ENCODE peak calls at places on chromosomes 16 and 17, in eight cellular contexts. Q, O, T, H, K, B, J and A are unnamed samples.

GRCh38 chr16:86072328-86073102 is 173.6 kb downstream of the IRF8 start:
- DNase-seq in Q (peak; percentile 48), O (peak; percentile 49), T (no peak), H (peak; percentile 89), K (peak; percentile 82), B (no peak), J (peak; percentile 61), A (peak; percentile 17)

GRCh38 chr17:65405563-65405962 is 155.9 kb downstream of the AXIN2 start:
- DNase-seq in Q (no peak), O (no peak), T (no peak), H (no peak), K (no peak), B (no peak), J (no peak), A (no peak)

GRCh38 chr16:64311241-64311640 is 810.6 kb downstream of the CDH11 start:
- DNase-seq in Q (no peak), O (no peak), T (no peak), H (peak; percentile 23), K (peak; percentile 7), B (no peak), J (peak; percentile 48), A (no peak)

GRCh38 chr17:30554839-30555751 is 77.9 kb downstream of the GOSR1 start:
- DNase-seq in Q (peak; percentile 33), O (no peak), T (peak; percentile 11), H (peak; percentile 22), K (peak; percentile 42), B (no peak), J (no peak), A (peak; percentile 27)

GRCh38 chr17:61284174-61284573 is 115.5 kb upstream of the TBX2 start:
- DNase-seq in Q (no peak), O (no peak), T (no peak), H (peak; percentile 92), K (peak; percentile 52), B (no peak), J (peak; percentile 91), A (no peak)

GRCh38 chr17:66982011-66982508 is 17.6 kb downstream of the CACNG4 start:
- DNase-seq in Q (no peak), O (no peak), T (no peak), H (peak; percentile 39), K (no peak), B (no peak), J (no peak), A (no peak)

GRCh38 chr17:28895794-28896447 is 1.6 kb downstream of the FLOT2 start:
- DNase-seq in Q (peak; percentile 38), O (no peak), T (no peak), H (no peak), K (no peak), B (no peak), J (no peak), A (no peak)

GRCh38 chr17:35795007-35795870 is at the start of gene MMP28:
- DNase-seq in Q (no peak), O (no peak), T (peak; percentile 32), H (no peak), K (no peak), B (peak; percentile 27), J (peak; percentile 28), A (no peak)

GRCh38 chr17:58331815-58332719 is 3.5 kb upstream of the TSPOAP1 start:
- DNase-seq in Q (peak; percentile 98), O (no peak), T (no peak), H (no peak), K (no peak), B (peak; percentile 88), J (no peak), A (peak; percentile 79)

GRCh38 chr16:2420035-2420434 is 9.2 kb upstream of the CCNF start:
- DNase-seq in Q (no peak), O (no peak), T (no peak), H (peak; percentile 42), K (no peak), B (no peak), J (peak; percentile 31), A (no peak)

GRCh38 chr16:78284957-78285434 is 185.5 kb downstream of the WWOX start:
- DNase-seq in Q (no peak), O (no peak), T (no peak), H (no peak), K (no peak), B (no peak), J (no peak), A (no peak)

DNA sequence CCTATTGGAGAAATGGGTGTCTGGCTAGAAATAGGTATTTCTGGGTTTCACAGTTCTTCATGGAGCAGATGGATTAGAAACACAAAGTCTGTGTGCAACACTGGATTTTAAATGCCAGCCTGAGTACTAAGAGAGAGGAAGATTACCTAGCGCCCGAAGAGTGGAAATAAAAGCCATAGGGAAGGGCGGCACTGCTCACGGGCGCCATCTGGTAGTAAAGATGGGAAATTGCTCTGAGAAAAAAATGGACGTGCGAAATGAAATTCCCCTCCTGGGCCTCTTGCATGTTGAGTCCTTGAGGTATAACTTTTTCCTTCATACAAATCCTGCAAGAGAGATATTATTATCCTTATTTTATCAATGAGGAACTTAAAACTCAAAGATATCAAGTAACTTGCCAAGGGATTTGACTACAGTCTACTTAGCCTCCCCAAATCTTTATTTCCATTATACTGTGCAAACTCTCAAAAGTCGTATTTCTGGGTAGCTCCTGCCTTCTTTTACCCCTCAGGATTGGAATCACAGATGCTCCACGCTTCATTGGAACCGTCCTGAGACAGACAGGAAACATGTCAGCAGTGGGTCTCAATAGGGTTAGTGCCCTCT is 72.8 kb downstream of the MMD start:
- DNase-seq in Q (peak; percentile 63), O (peak; percentile 10), T (peak; percentile 23), H (peak; percentile 74), K (peak; percentile 65), B (peak; percentile 1), J (peak; percentile 27), A (peak; percentile 20)
- TF ChIP-seq CTCF in Q (peak; percentile 96), O (peak; percentile 91), T (peak; percentile 67), H (peak; percentile 91), K (peak; percentile 86), B (peak; percentile 84), J (peak; percentile 91), A (peak; percentile 83)

DNA sequence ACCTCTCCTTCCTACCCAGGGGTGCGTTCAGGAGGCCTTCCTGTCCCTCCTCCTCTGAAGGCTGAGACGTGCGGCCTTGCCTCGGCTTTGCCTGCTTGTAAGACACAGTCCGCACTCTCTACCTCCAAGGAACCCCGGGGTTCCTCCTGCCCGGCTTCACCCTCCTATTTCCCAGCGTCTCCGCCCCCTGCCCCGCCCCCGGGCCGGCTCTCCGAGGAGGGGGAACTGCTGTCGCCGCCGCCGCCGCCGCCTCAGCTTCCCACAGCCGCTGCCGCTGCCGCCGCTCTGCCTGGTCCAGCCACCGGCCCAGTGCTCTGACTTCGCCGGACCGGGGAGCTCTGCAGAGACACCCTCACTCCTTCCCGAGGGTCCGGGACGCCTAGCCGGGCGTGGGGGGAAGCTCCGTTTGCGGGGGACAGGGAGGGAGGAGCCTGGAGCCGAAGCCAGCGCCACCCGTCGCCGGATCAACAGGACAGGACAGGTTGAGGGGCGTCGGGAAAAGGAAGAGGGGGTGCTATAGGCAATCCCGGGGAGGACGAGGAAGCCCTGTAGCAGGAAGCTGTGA is 1.2 kb upstream of the FGF11 start:
- DNase-seq in Q (peak; percentile 29), O (no peak), T (no peak), H (no peak), K (no peak), B (peak; percentile 48), J (no peak), A (peak; percentile 59)
- TF ChIP-seq CTCF in Q (no peak), O (no peak), T (no peak), H (no peak), K (no peak), B (no peak), J (no peak), A (no peak)

GRCh38 chr17:76036497-76037380 is 9.6 kb upstream of the EVPL start:
- DNase-seq in Q (no peak), O (no peak), T (no peak), H (peak; percentile 16), K (no peak), B (no peak), J (no peak), A (no peak)

GRCh38 chr17:76032073-76032779 is 5.1 kb upstream of the EVPL start:
- DNase-seq in Q (no peak), O (no peak), T (no peak), H (no peak), K (no peak), B (no peak), J (no peak), A (no peak)

GRCh38 chr17:76032780-76033108 is 5.6 kb upstream of the EVPL start:
- DNase-seq in Q (no peak), O (no peak), T (no peak), H (no peak), K (no peak), B (no peak), J (no peak), A (no peak)

GRCh38 chr17:76034433-76035185 is 7.5 kb upstream of the EVPL start:
- DNase-seq in Q (no peak), O (no peak), T (no peak), H (no peak), K (no peak), B (no peak), J (no peak), A (no peak)

GRCh38 chr17:76033139-76033538 is 6.0 kb upstream of the EVPL start:
- DNase-seq in Q (no peak), O (no peak), T (no peak), H (no peak), K (no peak), B (no peak), J (no peak), A (no peak)
- TF ChIP-seq CTCF in Q (no peak), O (no peak), T (no peak), H (no peak), K (no peak), B (no peak), J (no peak), A (no peak)

DNA sequence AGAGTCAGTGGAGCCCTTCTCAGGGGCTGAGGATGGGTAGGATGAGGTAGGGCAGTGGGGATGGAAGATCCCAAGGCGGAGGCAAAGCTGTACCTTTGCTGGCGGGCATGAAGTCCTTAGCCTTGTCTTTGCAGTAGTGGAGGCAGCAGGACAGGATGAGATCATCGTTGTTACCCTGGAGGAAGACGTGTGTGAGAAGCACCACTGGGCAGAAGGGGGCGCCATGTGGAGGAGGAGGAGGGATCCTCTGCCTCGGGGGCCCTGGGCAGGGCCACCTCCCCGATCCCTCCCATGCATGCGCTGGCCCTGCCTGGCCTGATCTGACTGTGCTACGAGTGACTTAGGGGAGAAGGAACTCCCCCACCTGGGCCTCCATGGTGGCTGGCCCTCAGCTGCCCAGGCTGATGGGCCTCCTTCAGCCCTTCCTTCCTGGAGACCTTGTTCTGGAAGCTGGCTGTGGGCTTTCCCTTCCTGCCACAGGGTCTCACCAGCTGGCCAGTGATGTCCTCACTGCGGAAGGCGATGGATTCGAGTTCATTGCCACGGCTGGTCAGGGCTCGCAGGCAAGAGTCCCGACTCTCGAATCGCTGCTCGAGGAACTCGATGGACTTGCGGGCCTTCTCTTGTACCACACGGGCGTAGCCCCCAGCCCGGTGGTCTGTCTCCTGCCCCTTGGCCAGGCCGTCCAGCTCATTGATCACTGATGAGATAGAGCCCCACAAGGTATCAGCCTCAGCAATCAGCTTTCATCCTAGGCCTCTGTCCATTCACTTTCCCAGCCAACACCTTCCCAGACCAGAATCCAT is 10.3 kb downstream of the HIC1 start:
- DNase-seq in Q (peak; percentile 53), O (no peak), T (no peak), H (peak; percentile 92), K (peak; percentile 80), B (no peak), J (peak; percentile 81), A (peak; percentile 29)
- TF ChIP-seq CTCF in Q (peak; percentile 70), O (peak; percentile 57), T (no peak), H (peak; percentile 77), K (peak; percentile 61), B (no peak), J (peak; percentile 55), A (no peak)

DNA sequence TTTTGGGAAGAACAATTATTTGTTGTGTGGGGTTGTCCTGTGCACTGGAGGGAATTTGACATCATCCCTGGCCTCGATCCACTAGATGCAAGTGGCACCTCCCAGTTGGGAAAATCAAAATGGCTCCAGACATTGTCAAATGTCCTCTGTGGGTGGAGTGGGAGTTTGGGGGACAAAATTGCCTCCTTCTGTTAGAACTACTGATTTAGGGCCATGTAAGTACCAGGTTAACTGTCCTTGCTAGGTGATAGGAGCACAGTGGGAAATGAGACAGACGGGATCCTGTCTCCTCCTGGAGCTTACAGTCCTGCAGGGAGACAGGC is 56.8 kb downstream of the ARHGAP23 start:
- DNase-seq in Q (no peak), O (no peak), T (no peak), H (no peak), K (no peak), B (no peak), J (no peak), A (no peak)
- TF ChIP-seq CTCF in Q (peak; percentile 5), O (no peak), T (peak; percentile 2), H (no peak), K (no peak), B (no peak), J (no peak), A (no peak)